ENCODE peak calls at places on chromosomes 5 and 9, in nine cellular contexts. P is A673, X is cardiac fibroblast, L is heart left ventricle, W is neural crest cell, T is B cell, U is AG09309, O is neural progenitor cell, M is thoracic aorta. E is an unnamed sample.

GRCh38 chr5:145787001-145787400 is 48.1 kb downstream of the PRELID2 start:
- DNase-seq in P (no peak), X (peak), L (no peak), W (no peak), T (no peak), U (no peak), O (no peak), M (no peak), E (no peak)

GRCh38 chr9:4228606-4229005 is 71.3 kb downstream of the GLIS3 start:
- DNase-seq in P (peak), X (peak), L (no peak), W (no peak), T (no peak), U (no peak), O (no peak), M (no peak), E (no peak)

GRCh38 chr5:129500101-129500500 is 40.0 kb downstream of the ADAMTS19 start:
- DNase-seq in P (no peak), X (no peak), L (no peak), W (no peak), T (no peak), U (no peak), O (no peak), M (no peak), E (no peak)

GRCh38 chr5:108531367-108532211 is 149.7 kb upstream of the FBXL17 start:
- DNase-seq in P (no peak), X (no peak), L (no peak), W (no peak), T (no peak), U (no peak), O (no peak), M (no peak), E (no peak)

GRCh38 chr5:135055385-135055784 is 21.4 kb upstream of the PITX1 start:
- DNase-seq in P (no peak), X (no peak), L (peak), W (no peak), T (no peak), U (no peak), O (no peak), M (no peak), E (no peak)

GRCh38 chr5:51226420-51226735 is 156.9 kb upstream of the ISL1 start:
- DNase-seq in P (no peak), X (no peak), L (no peak), W (no peak), T (no peak), U (no peak), O (peak), M (no peak), E (no peak)

GRCh38 chr9:18447131-18447530 is 26.8 kb upstream of the ADAMTSL1 start:
- DNase-seq in P (no peak), X (peak), L (no peak), W (no peak), T (no peak), U (no peak), O (no peak), M (peak), E (no peak)

GRCh38 chr9:134196911-134197310 is 32.5 kb upstream of the RNU6ATAC start:
- DNase-seq in P (no peak), X (no peak), L (no peak), W (no peak), T (no peak), U (no peak), O (no peak), M (no peak), E (no peak)

GRCh38 chr5:8943301-8943700 is 602.6 kb downstream of the SEMA5A start:
- DNase-seq in P (no peak), X (peak), L (no peak), W (no peak), T (no peak), U (no peak), O (no peak), M (no peak), E (no peak)

GRCh38 chr5:158832736-158833135 is 267.0 kb downstream of the EBF1 start:
- DNase-seq in P (no peak), X (peak), L (no peak), W (no peak), T (no peak), U (peak), O (no peak), M (no peak), E (no peak)

GRCh38 chr5:172854451-172854871 is 20.4 kb downstream of the ERGIC1 start:
- DNase-seq in P (no peak), X (peak), L (no peak), W (no peak), T (no peak), U (no peak), O (no peak), M (no peak), E (no peak)

GRCh38 chr9:71285191-71285656 is 163.8 kb upstream of the TRPM3 start:
- DNase-seq in P (peak), X (peak), L (no peak), W (peak), T (no peak), U (peak), O (peak), M (no peak), E (no peak)

GRCh38 chr5:95730730-95731570 is at the start of gene RHOBTB3:
- DNase-seq in P (peak), X (peak), L (peak), W (peak), T (no peak), U (peak), O (peak), M (peak), E (no peak)
- TF ChIP-seq CTCF in P (no peak), X (no peak), L (no peak), W (no peak), T (no peak), U (no peak), O (no peak), M (no peak), E (no peak)

GRCh38 chr5:123122273-123122672 is 33.2 kb downstream of the PRDM6 start:
- DNase-seq in P (no peak), X (no peak), L (no peak), W (no peak), T (no peak), U (no peak), O (no peak), M (no peak), E (no peak)

GRCh38 chr5:123120197-123120596 is 31.2 kb downstream of the PRDM6 start:
- DNase-seq in P (peak), X (peak), L (no peak), W (no peak), T (no peak), U (no peak), O (peak), M (no peak), E (no peak)

GRCh38 chr5:123117989-123118388 is 28.9 kb downstream of the PRDM6 start:
- DNase-seq in P (no peak), X (no peak), L (no peak), W (no peak), T (no peak), U (no peak), O (no peak), M (no peak), E (no peak)

GRCh38 chr5:123116757-123117156 is 27.7 kb downstream of the PRDM6 start:
- DNase-seq in P (no peak), X (no peak), L (no peak), W (no peak), T (no peak), U (no peak), O (peak), M (no peak), E (no peak)

GRCh38 chr5:123119334-123119986 is 30.4 kb downstream of the PRDM6 start:
- DNase-seq in P (no peak), X (peak), L (no peak), W (no peak), T (no peak), U (peak), O (peak), M (no peak), E (no peak)
- TF ChIP-seq CTCF in P (no peak), X (no peak), L (no peak), W (no peak), T (no peak), U (no peak), O (peak), M (no peak), E (no peak)

DNA sequence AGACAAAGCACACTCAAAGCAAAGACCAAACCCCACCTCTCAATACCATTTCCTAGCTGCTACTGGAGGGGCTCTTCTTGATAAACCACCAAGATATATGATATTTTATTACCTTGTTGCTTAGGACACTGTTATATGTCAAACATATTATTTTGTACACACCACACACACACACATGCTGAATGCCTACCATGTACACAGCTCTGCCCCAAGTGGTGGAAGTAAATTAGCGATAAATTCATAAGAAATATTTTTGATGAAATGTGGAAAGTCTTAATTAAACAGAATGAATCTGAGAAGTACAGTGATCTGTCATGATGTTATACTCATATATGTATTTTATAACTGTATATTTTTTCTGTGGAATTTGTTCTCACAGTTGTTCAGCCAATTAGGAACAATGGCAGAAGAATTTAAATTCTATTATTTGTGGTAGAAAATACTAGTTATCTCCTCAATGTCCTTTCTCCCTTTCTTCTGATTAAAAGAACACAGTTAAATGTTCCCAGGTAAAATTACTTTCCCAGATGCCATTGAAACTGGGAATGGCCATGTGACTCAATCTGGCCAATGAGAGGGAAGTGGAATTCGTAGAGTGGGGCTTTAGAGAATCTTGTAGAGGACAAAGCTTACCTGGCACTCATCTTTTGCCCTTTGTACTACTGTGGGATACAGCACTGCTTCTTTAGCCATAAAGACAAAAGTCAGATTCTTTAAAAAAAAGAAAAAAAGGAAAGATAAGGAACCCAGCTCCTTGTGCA is 156.5 kb downstream of the SNCAIP start:
- DNase-seq in P (no peak), X (no peak), L (no peak), W (no peak), T (no peak), U (no peak), O (no peak), M (no peak), E (no peak)
- TF ChIP-seq CTCF in P (peak), X (peak), L (no peak), W (peak), T (no peak), U (no peak), O (peak), M (no peak), E (no peak)

DNA sequence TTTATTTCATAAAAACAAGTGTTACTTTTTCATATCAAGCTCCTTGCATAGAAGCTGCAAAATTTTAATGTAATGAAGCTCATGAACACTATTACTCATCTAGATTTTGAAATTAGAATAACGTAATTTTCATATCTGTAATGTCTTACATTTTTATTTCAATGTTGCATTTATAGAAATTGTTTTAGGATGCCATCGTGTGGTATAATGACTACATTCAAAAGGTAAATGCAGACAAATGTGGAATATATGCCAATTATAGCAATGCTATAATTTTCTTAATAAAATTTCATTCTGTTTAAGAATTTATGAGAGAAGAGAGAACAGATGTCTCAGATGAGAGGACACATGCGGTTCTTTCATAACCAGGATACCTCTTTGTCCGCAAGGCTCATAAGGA is 230.2 kb downstream of the TMEM232 start:
- DNase-seq in P (no peak), X (no peak), L (no peak), W (no peak), T (no peak), U (no peak), O (no peak), M (no peak), E (no peak)
- TF ChIP-seq CTCF in P (peak), X (no peak), L (no peak), W (no peak), T (no peak), U (peak), O (no peak), M (no peak), E (no peak)

GRCh38 chr9:130712564-130713285 is 19.1 kb downstream of the EXOSC2 start:
- DNase-seq in P (peak), X (peak), L (peak), W (peak), T (peak), U (peak), O (peak), M (peak), E (peak)
- TF ChIP-seq CTCF in P (no peak), X (no peak), L (no peak), W (no peak), T (no peak), U (no peak), O (no peak), M (no peak), E (no peak)

GRCh38 chr9:137294091-137294683 is 7.9 kb downstream of the NRARP start:
- DNase-seq in P (peak), X (peak), L (peak), W (no peak), T (no peak), U (no peak), O (peak), M (no peak), E (no peak)

GRCh38 chr9:137296214-137297059 is 5.6 kb downstream of the NRARP start:
- DNase-seq in P (no peak), X (peak), L (peak), W (no peak), T (no peak), U (no peak), O (no peak), M (no peak), E (no peak)

GRCh38 chr9:137293482-137294090 is 8.5 kb downstream of the NRARP start:
- DNase-seq in P (no peak), X (no peak), L (no peak), W (no peak), T (no peak), U (no peak), O (no peak), M (no peak), E (no peak)

GRCh38 chr9:137295313-137296213 is 6.5 kb downstream of the NRARP start:
- DNase-seq in P (peak), X (no peak), L (no peak), W (peak), T (no peak), U (no peak), O (peak), M (no peak), E (peak)

DNA sequence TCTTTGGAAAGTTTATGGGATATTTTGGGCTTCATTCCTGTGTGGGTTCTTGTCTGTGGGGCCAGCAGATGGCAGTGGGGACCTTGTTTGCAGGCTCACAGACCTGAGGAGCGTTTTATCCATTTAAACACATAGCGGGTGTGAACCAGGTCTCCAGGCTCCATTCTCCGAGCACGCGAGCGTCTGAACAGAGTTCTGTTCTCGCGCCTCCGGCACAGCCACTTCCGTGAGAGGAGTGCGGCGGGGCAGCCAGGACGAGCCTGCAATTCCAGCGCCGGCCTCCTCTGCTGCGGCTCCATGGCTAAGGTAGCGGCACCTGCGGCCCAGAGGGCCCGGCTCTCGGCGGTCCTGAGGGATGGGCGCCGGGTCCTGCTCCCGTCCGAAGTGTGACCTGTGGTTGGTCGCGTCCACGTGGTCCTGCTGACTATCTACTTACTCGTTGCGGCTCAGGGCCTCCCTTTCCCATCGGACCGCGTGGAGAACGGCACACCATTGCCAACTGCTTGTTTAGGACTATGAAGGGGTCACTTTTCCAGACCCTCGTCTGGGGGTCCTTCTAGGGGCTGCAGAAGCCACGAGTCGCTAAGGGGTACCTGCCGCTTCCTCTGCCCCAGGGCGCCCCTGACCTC is 7.3 kb downstream of the NRARP start:
- DNase-seq in P (peak), X (peak), L (peak), W (no peak), T (no peak), U (no peak), O (peak), M (no peak), E (no peak)
- TF ChIP-seq CTCF in P (peak), X (no peak), L (peak), W (peak), T (no peak), U (peak), O (peak), M (peak), E (no peak)

DNA sequence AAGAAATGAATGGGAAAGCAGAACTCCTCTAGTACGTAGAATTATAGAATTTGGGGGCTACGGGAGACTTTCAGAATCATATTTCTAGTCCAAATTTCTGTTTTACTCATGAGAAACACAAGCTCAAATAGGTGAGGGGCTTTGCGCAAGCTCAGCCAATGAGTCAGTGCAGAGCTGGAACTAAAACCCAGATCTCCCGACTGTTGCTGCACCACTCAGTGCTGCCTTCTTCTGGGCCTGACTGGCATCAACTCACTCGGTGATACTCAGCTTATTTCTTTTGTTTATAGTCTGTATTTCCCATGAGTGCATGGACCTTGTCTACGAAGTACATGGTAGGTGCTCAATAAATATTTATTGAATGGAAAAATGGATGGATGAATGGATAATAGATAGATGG is 280.2 kb downstream of the CDK5RAP2 start:
- DNase-seq in P (no peak), X (no peak), L (no peak), W (no peak), T (no peak), U (no peak), O (peak), M (no peak), E (no peak)
- TF ChIP-seq CTCF in P (peak), X (peak), L (no peak), W (no peak), T (no peak), U (no peak), O (peak), M (no peak), E (no peak)

GRCh38 chr5:140107312-140108092 is 6.4 kb upstream of the PURA start:
- DNase-seq in P (peak), X (peak), L (peak), W (peak), T (peak), U (peak), O (peak), M (peak), E (peak)
- TF ChIP-seq CTCF in P (peak), X (no peak), L (peak), W (peak), T (peak), U (no peak), O (peak), M (peak), E (peak)

DNA sequence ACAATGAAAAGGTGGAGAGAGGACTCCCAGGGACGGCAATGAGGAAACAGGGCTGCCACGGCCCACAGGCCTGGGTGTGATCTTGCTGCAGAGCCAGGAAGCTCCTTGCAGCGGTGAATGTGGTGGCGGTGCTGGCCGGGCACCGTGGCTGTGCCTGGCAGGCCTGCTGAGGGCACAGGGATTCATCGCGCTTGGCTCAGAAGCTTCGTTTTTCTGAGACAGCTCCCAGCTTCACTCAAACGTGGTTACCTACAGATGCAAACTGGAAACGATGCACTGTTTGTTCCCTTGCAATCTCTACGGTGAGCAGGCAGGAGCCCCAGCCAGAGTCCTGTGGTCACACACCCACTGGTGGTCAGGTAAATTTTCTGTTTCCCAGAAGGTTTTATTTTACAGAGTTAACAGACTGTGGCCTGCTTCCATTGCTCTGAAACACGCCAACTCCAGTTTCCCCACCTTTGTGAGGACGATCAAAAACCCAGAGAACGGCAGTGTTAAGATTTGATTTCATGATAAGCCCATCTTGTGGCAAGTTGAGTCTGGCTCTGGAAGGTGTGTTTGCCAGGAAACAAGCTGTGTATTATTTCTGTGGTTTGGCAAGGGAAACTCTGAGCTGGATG is 183.9 kb downstream of the AUH start:
- DNase-seq in P (no peak), X (no peak), L (no peak), W (no peak), T (no peak), U (no peak), O (no peak), M (no peak), E (no peak)
- TF ChIP-seq CTCF in P (no peak), X (no peak), L (no peak), W (no peak), T (no peak), U (no peak), O (no peak), M (no peak), E (no peak)